ENCODE peak calls at places on chromosomes 7 and 10, in four cellular contexts. M, C, A and N are unnamed samples.

GRCh38 chr10:73768881-73769280 is 13.0 kb upstream of the CHCHD1 start:
- DNase-seq in M (no peak), C (no peak), A (peak), N (no peak)

GRCh38 chr10:97534746-97535367 is 36.1 kb downstream of the UBTD1 start:
- DNase-seq in M (no peak), C (no peak), A (peak), N (no peak)

GRCh38 chr10:86075512-86075911 is 291.1 kb downstream of the GRID1 start:
- DNase-seq in M (no peak), C (no peak), A (peak), N (no peak)

GRCh38 chr10:128080641-128081040 is 45.6 kb downstream of the MKI67 start:
- DNase-seq in M (no peak), C (no peak), A (peak), N (peak)

GRCh38 chr7:44376429-44377133 is 51.2 kb upstream of the CAMK2B start:
- DNase-seq in M (no peak), C (no peak), A (no peak), N (peak)

GRCh38 chr10:77680065-77680464 is 42.5 kb upstream of the KCNMA1 start:
- DNase-seq in M (no peak), C (no peak), A (peak), N (no peak)

GRCh38 chr10:59129867-59130266 is 46.6 kb upstream of the PHYHIPL start:
- DNase-seq in M (no peak), C (no peak), A (no peak), N (no peak)

GRCh38 chr7:2660359-2661095 is 27.5 kb upstream of the AMZ1 start:
- DNase-seq in M (no peak), C (no peak), A (peak), N (no peak)

GRCh38 chr10:48769706-48770105 is 85.0 kb downstream of the WDFY4 start:
- DNase-seq in M (no peak), C (no peak), A (no peak), N (no peak)

GRCh38 chr7:93890464-93891068 is at the start of gene TFPI2:
- DNase-seq in M (no peak), C (no peak), A (peak), N (no peak)

GRCh38 chr7:98110249-98111022 is 3.8 kb downstream of the LMTK2 start:
- DNase-seq in M (no peak), C (no peak), A (no peak), N (no peak)

GRCh38 chr7:83532229-83532628 is 116.7 kb downstream of the SEMA3E start:
- DNase-seq in M (no peak), C (no peak), A (no peak), N (no peak)

GRCh38 chr10:72812798-72813430 is 80.6 kb upstream of the OIT3 start:
- DNase-seq in M (peak), C (no peak), A (no peak), N (no peak)

GRCh38 chr10:110209926-110210662 is 2.7 kb downstream of the MXI1 start:
- DNase-seq in M (no peak), C (no peak), A (peak), N (peak)

GRCh38 chr10:11757452-11757819 is 15.3 kb downstream of the ECHDC3 start:
- DNase-seq in M (peak), C (no peak), A (no peak), N (peak)

GRCh38 chr7:121288894-121289293 is 39.9 kb upstream of the WNT16 start:
- DNase-seq in M (peak), C (no peak), A (no peak), N (no peak)

GRCh38 chr10:75530337-75530736 is 98.9 kb downstream of the LRMDA start:
- DNase-seq in M (no peak), C (no peak), A (peak), N (no peak)

GRCh38 chr10:29535012-29535777 is 99.6 kb downstream of the SVIL start:
- DNase-seq in M (peak), C (no peak), A (peak), N (peak)

GRCh38 chr10:77305650-77306632 is 331.7 kb downstream of the KCNMA1 start:
- DNase-seq in M (no peak), C (no peak), A (no peak), N (no peak)

GRCh38 chr7:131849472-131849871 is 293.0 kb upstream of the PODXL start:
- DNase-seq in M (no peak), C (no peak), A (no peak), N (no peak)

GRCh38 chr10:99761395-99761794 is 21.0 kb upstream of the ABCC2 start:
- DNase-seq in M (no peak), C (no peak), A (no peak), N (no peak)

GRCh38 chr10:110647136-110647430 is 2.9 kb downstream of the RBM20 start:
- DNase-seq in M (no peak), C (no peak), A (no peak), N (no peak)

GRCh38 chr7:7701513-7701912 is 16.9 kb downstream of the RPA3 start:
- DNase-seq in M (no peak), C (no peak), A (no peak), N (no peak)

GRCh38 chr10:45282061-45282460 is 33.3 kb downstream of the OR13A1 start:
- DNase-seq in M (no peak), C (no peak), A (no peak), N (no peak)
- TF ChIP-seq CTCF in M (no peak), C (no peak), A (no peak), N (no peak)

GRCh38 chr10:125151170-125151823 is 9.1 kb downstream of the CTBP2 start:
- DNase-seq in M (no peak), C (no peak), A (peak), N (no peak)

GRCh38 chr10:125154529-125154928 is 5.8 kb downstream of the CTBP2 start:
- DNase-seq in M (no peak), C (peak), A (no peak), N (no peak)

GRCh38 chr10:125153693-125154490 is 6.5 kb downstream of the CTBP2 start:
- DNase-seq in M (no peak), C (peak), A (no peak), N (no peak)

GRCh38 chr10:125152646-125153368 is 7.6 kb downstream of the CTBP2 start:
- DNase-seq in M (no peak), C (peak), A (peak), N (no peak)

DNA sequence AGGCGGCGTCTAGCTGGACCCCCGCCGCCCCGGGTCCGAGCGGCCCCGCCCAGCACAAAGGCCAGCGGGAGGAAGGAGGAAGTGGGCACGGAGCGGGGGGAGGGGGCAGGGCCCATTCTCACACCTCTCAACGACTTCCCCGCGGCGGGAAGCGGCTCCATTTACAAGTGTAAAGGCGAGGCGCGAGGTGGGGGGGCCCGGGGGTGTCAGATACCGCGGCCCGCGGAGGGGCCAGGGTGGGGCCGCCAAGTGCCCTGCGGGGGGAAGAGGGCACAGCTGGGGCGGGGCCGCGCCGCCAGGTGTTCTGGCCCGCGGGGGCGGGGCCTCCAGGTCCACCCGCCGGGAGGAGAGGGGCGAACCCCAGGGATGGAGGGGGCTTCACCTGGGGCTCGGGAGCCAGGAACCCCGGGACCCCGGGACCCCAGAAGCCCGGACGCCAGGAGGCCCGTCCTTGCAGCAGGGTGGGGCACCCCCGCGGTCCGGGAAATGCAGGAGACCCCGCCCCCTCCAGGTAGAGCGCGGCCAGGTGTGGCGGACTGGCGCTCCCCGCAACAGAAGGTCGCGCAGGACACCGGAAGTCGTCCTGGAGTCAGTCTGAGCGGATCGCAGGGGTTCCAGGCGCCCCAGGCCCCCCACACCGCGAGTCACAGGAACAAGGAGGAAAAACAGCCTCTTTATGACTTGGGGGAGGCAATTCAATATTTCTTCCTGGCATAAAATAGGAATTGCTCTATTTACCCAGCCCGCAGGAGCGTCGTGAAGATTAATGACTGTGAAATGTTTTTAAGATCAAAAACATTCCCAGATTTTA is 8.3 kb downstream of the CTBP2 start:
- DNase-seq in M (no peak), C (no peak), A (peak), N (no peak)
- H3K4me3 ChIP-seq in M (no peak), C (peak), A (peak), N (no peak)

GRCh38 chr7:26507375-26508068 is 215.9 kb downstream of the SNX10 start:
- DNase-seq in M (no peak), C (no peak), A (no peak), N (no peak)
- TF ChIP-seq CTCF in M (no peak), C (no peak), A (peak), N (no peak)

GRCh38 chr7:107387573-107388219 is 82.2 kb upstream of the GPR22 start:
- DNase-seq in M (peak), C (no peak), A (no peak), N (no peak)
- H3K4me3 ChIP-seq in M (no peak), C (no peak), A (no peak), N (no peak)